ENCODE peak calls at places on chromosomes 2 and 18, in four cellular contexts. O is right atrium auricular region, P is kidney, E is adrenal gland. Q is an unnamed sample. For H3K9me3 and H3K4me1, the result is how much of the 10 kb centered on the place peaks cover.

GRCh38 chr2:11213090-11213638 is 57.9 kb downstream of the SLC66A3 start:
- DNase-seq in O (no peak), E (no peak), P (no peak), Q (no peak)

GRCh38 chr2:55163895-55164509 is 68.1 kb downstream of the CLHC1 start:
- DNase-seq in E (no peak), O (no peak), P (no peak), Q (no peak)

GRCh38 chr2:164464376-164464775 is 156.9 kb downstream of the GRB14 start:
- DNase-seq in O (no peak), P (no peak), E (no peak), Q (no peak)

GRCh38 chr2:18651842-18652774 is 62.7 kb upstream of the NT5C1B start:
- DNase-seq in P (no peak), E (no peak), O (no peak), Q (no peak)

GRCh38 chr2:23649819-23650218 is 264.8 kb downstream of the KLHL29 start:
- DNase-seq in E (peak), O (no peak), P (peak), Q (peak)

GRCh38 chr2:68387408-68388350 is 22.6 kb downstream of the PLEK start:
- DNase-seq in P (no peak), O (no peak), E (no peak), Q (no peak)

GRCh38 chr2:76678358-76679024 is 843.7 kb downstream of the LRRTM4 start:
- DNase-seq in O (no peak), E (no peak), P (no peak), Q (no peak)

GRCh38 chr2:219230201-219230540 is 565 bp downstream of the ANKZF1 start:
- DNase-seq in O (peak), E (peak), P (peak), Q (no peak)

GRCh38 chr2:128469875-128470274 is 151.2 kb upstream of the HS6ST1 start:
- DNase-seq in P (no peak), O (peak), E (no peak), Q (no peak)

GRCh38 chr2:8303322-8303832 is 378.5 kb upstream of the ID2 start:
- DNase-seq in P (peak), E (peak), O (peak), Q (peak)

GRCh38 chr2:20533993-20534591 is 87.2 kb downstream of the RHOB start:
- DNase-seq in E (no peak), O (no peak), P (no peak), Q (no peak)

GRCh38 chr2:97957432-97958183 is 38.1 kb downstream of the TMEM131 start:
- DNase-seq in P (no peak), O (no peak), E (no peak), Q (no peak)

GRCh38 chr2:190546734-190547133 is 12.2 kb upstream of the NEMP2 start:
- DNase-seq in O (no peak), P (no peak), E (no peak), Q (no peak)

GRCh38 chr2:43226955-43227829 is 786 bp upstream of the ZFP36L2 start:
- DNase-seq in P (peak), E (peak), O (peak), Q (peak)

GRCh38 chr2:177262137-177262536 is 2.4 kb downstream of the NFE2L2 start:
- DNase-seq in O (no peak), E (no peak), P (no peak), Q (no peak)

GRCh38 chr2:172516299-172516698 is 39.6 kb upstream of the PDK1 start:
- DNase-seq in P (no peak), E (no peak), O (no peak), Q (no peak)

GRCh38 chr2:14125561-14125960 is 507.0 kb upstream of the LRATD1 start:
- DNase-seq in O (no peak), P (no peak), E (no peak), Q (no peak)

GRCh38 chr18:70380915-70381896 is 92.4 kb downstream of the SOCS6 start:
- DNase-seq in E (no peak), P (no peak), O (no peak), Q (no peak)

GRCh38 chr2:187655001-187655400 is 100.8 kb upstream of the TFPI start:
- DNase-seq in E (no peak), O (no peak), P (no peak), Q (no peak)

GRCh38 chr2:128178650-128179460 is 87.9 kb downstream of the UGGT1 start:
- DNase-seq in O (no peak), E (peak), P (no peak), Q (peak)

GRCh38 chr2:121825003-121825950 is 69.8 kb downstream of the TSN start:
- DNase-seq in E (no peak), P (no peak), O (no peak), Q (no peak)

GRCh38 chr2:99691931-99692330 is 202.1 kb upstream of the REV1 start:
- DNase-seq in O (peak), P (no peak), E (no peak), Q (peak)

GRCh38 chr2:2655451-2655850 is 324.4 kb upstream of the MYT1L start:
- DNase-seq in O (no peak), E (no peak), P (no peak), Q (no peak)

GRCh38 chr2:68251855-68252406 is 401 bp downstream of the PPP3R1 start:
- DNase-seq in E (peak), P (peak), O (no peak), Q (peak)

GRCh38 chr18:2406544-2406943 is 164.8 kb downstream of the METTL4 start:
- DNase-seq in E (no peak), P (no peak), O (no peak), Q (no peak)

GRCh38 chr18:22193466-22193865 is 24.1 kb downstream of the GATA6 start:
- DNase-seq in E (peak), O (peak), P (no peak), Q (no peak)

GRCh38 chr2:119283873-119284331 is 60.3 kb downstream of the STEAP3 start:
- DNase-seq in P (peak), O (peak), E (peak), Q (peak)

GRCh38 chr2:238032755-238033337 is 28.0 kb upstream of the SCLY start:
- DNase-seq in O (no peak), P (peak), E (no peak), Q (no peak)

GRCh38 chr2:237585590-237586221 is 4.8 kb downstream of the RAB17 start:
- DNase-seq in P (peak), E (no peak), O (no peak), Q (no peak)

GRCh38 chr2:17615728-17616351 is 75.3 kb downstream of the VSNL1 start:
- DNase-seq in O (no peak), P (no peak), E (no peak), Q (no peak)

GRCh38 chr2:155815851-155816250 is 516.7 kb downstream of the NR4A2 start:
- DNase-seq in P (no peak), O (no peak), E (no peak), Q (no peak)

GRCh38 chr2:73257425-73258125 is 23.5 kb downstream of the CCT7 start:
- DNase-seq in O (no peak), E (peak), P (no peak), Q (no peak)

GRCh38 chr2:25063876-25064660 is 22.2 kb downstream of the EFR3B start:
- DNase-seq in O (no peak), E (no peak), P (no peak), Q (no peak)

GRCh38 chr2:28155627-28156026 is 237.0 kb upstream of the FOSL2 start:
- DNase-seq in P (no peak), O (no peak), E (no peak), Q (no peak)

GRCh38 chr2:43224571-43225092 is 1.8 kb downstream of the ZFP36L2 start:
- DNase-seq in E (no peak), O (no peak), P (peak), Q (peak)

GRCh38 chr2:188318161-188318749 is 26.6 kb downstream of the GULP1 start:
- DNase-seq in O (no peak), P (no peak), E (no peak), Q (no peak)

GRCh38 chr2:201643216-201643651 is at the start of gene TMEM237:
- DNase-seq in O (no peak), E (peak), P (peak), Q (peak)

GRCh38 chr2:200380833-200381542 is 74.5 kb downstream of the SPATS2L start:
- DNase-seq in O (no peak), P (no peak), E (no peak), Q (no peak)

GRCh38 chr18:49704334-49704733 is 109.0 kb downstream of the ACAA2 start:
- DNase-seq in P (no peak), O (no peak), E (no peak), Q (no peak)
- H3K9me3 ChIP-seq in P (under half), O (under half), E (under half), Q (under half)

DNA sequence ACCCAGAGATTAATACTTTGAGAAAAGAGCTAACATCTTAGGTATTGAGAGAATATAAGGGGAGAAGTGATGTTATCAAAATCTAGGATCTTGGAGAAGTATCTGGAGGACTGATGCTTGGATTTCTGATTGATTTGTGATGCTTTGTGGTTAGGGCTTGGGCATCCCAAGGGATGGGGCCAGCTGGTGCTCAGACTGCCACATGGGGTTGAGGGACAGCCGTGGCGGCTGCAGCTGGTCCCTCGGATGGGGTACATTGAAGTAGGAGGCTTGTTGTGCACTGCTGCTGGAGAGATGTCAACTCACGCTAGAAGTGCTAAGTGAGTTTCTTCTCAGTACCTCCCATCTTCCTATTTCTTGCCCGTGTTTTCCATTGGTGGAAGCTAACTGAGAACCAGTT is 22.4 kb downstream of the HRH4 start:
- DNase-seq in P (no peak), E (no peak), O (no peak), Q (no peak)
- H3K4me1 ChIP-seq in P (under half), E (under half), O (under half), Q (under half)

GRCh38 chr2:95215018-95215612 is 7.8 kb downstream of the ZNF892 start:
- DNase-seq in P (no peak), E (no peak), O (no peak), Q (no peak)
- H3K9me3 ChIP-seq in P (half or more), E (under half), O (half or more), Q (under half)

GRCh38 chr18:58235001-58235436 is 191.0 kb downstream of the NEDD4L start:
- DNase-seq in E (no peak), O (no peak), P (no peak), Q (no peak)
- H3K4me1 ChIP-seq in E (under half), O (under half), P (under half), Q (under half)

GRCh38 chr2:123636232-123636631 is 388.9 kb upstream of the CNTNAP5 start:
- DNase-seq in E (no peak), P (no peak), O (no peak), Q (no peak)
- H3K9me3 ChIP-seq in E (under half), P (under half), O (under half), Q (under half)

GRCh38 chr2:118121101-118121500 is 32.8 kb downstream of the INSIG2 start:
- DNase-seq in E (no peak), O (no peak), P (no peak), Q (no peak)

GRCh38 chr2:118120001-118120400 is 31.7 kb downstream of the INSIG2 start:
- DNase-seq in O (no peak), E (no peak), P (no peak), Q (no peak)

GRCh38 chr2:118122768-118123335 is 34.6 kb downstream of the INSIG2 start:
- DNase-seq in P (no peak), O (no peak), E (no peak), Q (no peak)

GRCh38 chr2:118123561-118124232 is 35.4 kb downstream of the INSIG2 start:
- DNase-seq in P (no peak), O (peak), E (no peak), Q (peak)

DNA sequence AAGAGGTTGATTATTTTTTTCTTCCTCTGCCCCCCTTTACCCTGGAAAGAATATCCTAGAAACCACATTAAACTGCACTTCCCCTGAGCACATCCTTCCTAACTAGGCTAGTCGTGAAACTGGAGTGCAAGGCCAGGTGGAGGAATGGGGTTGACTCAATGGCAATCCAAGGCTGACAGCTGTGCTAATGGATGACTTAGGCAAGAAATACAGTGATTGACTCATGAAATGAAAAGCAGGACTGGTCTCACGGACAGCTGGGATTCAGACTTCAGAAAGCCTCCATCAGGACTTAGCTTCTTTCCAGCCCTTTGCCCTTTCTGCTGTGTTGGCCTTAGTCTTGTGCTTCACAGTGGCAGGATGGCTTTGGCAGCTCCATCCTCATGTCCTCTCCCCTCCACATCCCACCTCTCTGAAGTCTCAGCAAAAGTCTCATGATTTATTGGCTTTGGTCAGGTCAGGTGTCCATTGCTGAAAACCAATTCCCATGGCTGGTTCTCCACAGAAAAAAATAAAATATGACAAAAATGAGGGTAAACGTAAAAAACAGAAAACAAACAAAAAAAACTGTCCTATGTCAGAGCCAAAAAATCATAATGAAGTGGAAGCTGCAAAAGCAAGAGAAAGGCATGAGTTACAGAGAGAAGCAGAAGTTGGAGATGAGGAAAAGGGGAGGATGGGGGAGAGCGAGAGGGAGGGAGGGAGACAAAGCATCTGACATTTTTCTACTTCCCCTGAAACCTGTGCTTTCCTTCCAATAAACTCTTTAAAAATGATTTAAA is 33.9 kb downstream of the INSIG2 start:
- DNase-seq in P (no peak), O (no peak), E (no peak), Q (no peak)
- H3K4me1 ChIP-seq in P (under half), O (under half), E (under half), Q (under half)

GRCh38 chr18:23710946-23711345 is 21.7 kb downstream of the LAMA3 start:
- DNase-seq in E (no peak), O (no peak), P (no peak), Q (no peak)
- H3K9me3 ChIP-seq in E (under half), O (under half), P (under half), Q (under half)

GRCh38 chr18:12366794-12367193 is 10.2 kb downstream of the AFG3L2 start:
- DNase-seq in O (no peak), E (no peak), P (no peak), Q (no peak)
- H3K4me1 ChIP-seq in O (under half), E (under half), P (under half), Q (under half)

DNA sequence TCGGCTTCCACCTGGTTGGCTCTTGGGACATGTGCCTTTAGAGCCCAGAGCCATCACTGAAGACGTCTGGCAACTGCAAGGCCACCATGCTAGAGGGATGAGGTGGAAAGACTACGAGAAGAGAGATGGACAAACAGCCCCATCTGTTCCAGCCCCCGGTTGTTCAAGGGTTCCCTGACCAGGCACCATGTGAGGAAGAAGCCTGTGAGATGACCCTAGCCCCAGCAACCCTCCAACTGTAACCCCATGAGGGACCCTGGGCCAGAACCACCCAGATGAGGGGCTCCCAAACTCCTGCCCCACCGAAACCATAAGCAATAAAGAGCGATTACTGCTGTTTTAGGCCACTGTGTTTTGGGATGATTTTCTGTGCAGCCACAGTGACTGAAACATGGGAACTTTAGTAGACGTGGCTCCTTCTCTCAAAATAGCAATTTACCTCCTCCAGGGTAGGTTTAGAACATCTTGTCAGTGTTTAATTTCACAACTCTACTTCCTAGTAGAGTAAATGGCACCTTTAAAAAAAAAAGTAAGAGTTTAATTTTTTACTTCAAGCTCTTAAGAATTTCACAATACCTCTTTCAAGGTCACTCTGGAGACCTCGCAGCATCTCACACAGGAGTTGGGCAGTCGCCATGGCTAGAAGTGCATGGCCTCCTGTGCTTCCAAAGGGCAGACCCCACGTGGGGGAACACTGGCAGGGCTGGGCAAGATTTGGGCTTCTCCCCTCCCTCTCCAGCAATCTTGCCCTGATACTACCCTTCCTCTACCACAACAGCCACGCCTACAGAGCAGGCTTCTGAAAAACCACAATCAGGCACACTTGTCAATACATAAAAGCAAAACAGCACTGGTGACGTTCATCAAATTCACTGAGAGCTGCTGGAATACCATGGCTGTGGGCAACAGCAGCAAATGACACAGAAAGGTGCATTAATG is 48.8 kb downstream of the TMEM163 start:
- DNase-seq in E (peak), O (no peak), P (peak), Q (no peak)
- H3K9me3 ChIP-seq in E (under half), O (under half), P (under half), Q (under half)

DNA sequence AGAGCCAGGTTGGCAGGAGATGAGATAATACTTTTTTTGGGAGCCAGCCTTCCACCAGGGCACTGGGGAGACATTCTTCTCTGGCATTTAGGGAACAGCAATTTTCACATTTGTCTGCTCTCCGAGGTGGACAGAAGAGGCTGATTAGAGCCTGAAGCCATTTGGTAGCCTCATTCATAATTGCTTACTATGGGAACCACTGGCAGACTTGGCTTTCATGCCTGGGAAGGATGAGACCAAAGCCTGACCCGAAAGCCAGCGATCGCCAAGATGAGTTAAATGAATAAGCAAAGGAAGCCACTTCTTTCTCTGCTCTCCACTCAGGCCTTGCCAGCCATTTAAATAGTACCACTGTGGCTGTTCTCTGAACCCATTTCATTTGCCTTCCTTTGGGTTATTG is 70.1 kb downstream of the NRP2 start:
- DNase-seq in E (no peak), O (no peak), P (no peak), Q (no peak)
- H3K4me1 ChIP-seq in E (under half), O (under half), P (under half), Q (under half)